ENCODE peak calls at places on chromosomes 7 and 10, in eight cellular contexts. One of them, this sample, is unnamed.

GRCh38 chr10:75660833-75661232 is 229.4 kb downstream of the LRMDA start:
- DNase-seq in Karpas-422: no peak
- DNase-seq in GM20000: no peak
- DNase-seq in RCC 7860: no peak
- DNase-seq in NCI-H2081: no peak
- DNase-seq in GM12865: no peak
- DNase-seq in midbrain: no peak
- DNase-seq in activated T-helper 1 cell treated with anti-CD3 and anti-CD28 coated beads, Interleukin-2, amount 50 U/mL, for 16 hours: no peak
- DNase-seq in this sample: peak; percentile 60

GRCh38 chr7:93245525-93246432 is 13.6 kb downstream of the VPS50 start:
- DNase-seq in Karpas-422: peak; percentile 76
- DNase-seq in GM20000: peak; percentile 5
- DNase-seq in RCC 7860: peak; percentile 57
- DNase-seq in NCI-H2081: peak; percentile 12
- DNase-seq in GM12865: peak; percentile 23
- DNase-seq in midbrain: peak; percentile 40
- DNase-seq in activated T-helper 1 cell treated with anti-CD3 and anti-CD28 coated beads, Interleukin-2, amount 50 U/mL, for 16 hours: no peak
- DNase-seq in this sample: peak; percentile 73

GRCh38 chr10:74103560-74104248 is 46.9 kb downstream of the AP3M1 start:
- DNase-seq in Karpas-422: peak; percentile 81
- DNase-seq in GM20000: peak; percentile 52
- DNase-seq in RCC 7860: peak; percentile 33
- DNase-seq in NCI-H2081: peak; percentile 7
- DNase-seq in GM12865: peak; percentile 50
- DNase-seq in midbrain: peak; percentile 24
- DNase-seq in activated T-helper 1 cell treated with anti-CD3 and anti-CD28 coated beads, Interleukin-2, amount 50 U/mL, for 16 hours: no peak
- DNase-seq in this sample: peak; percentile 13

GRCh38 chr10:131577786-131578471 is 266.4 kb upstream of the TCERG1L start:
- DNase-seq in Karpas-422: no peak
- DNase-seq in GM20000: no peak
- DNase-seq in RCC 7860: no peak
- DNase-seq in NCI-H2081: no peak
- DNase-seq in GM12865: no peak
- DNase-seq in midbrain: no peak
- DNase-seq in activated T-helper 1 cell treated with anti-CD3 and anti-CD28 coated beads, Interleukin-2, amount 50 U/mL, for 16 hours: no peak
- DNase-seq in this sample: no peak

GRCh38 chr7:45259966-45260646 is 102.5 kb downstream of the RAMP3 start:
- DNase-seq in Karpas-422: peak; percentile 90
- DNase-seq in GM20000: peak; percentile 73
- DNase-seq in RCC 7860: no peak
- DNase-seq in NCI-H2081: peak; percentile 36
- DNase-seq in GM12865: peak; percentile 79
- DNase-seq in midbrain: peak; percentile 58
- DNase-seq in activated T-helper 1 cell treated with anti-CD3 and anti-CD28 coated beads, Interleukin-2, amount 50 U/mL, for 16 hours: peak; percentile 56
- DNase-seq in this sample: peak; percentile 26

GRCh38 chr7:3747452-3747851 is 446.4 kb downstream of the SDK1 start:
- DNase-seq in Karpas-422: no peak
- DNase-seq in GM20000: no peak
- DNase-seq in RCC 7860: no peak
- DNase-seq in NCI-H2081: peak; percentile 11
- DNase-seq in GM12865: no peak
- DNase-seq in midbrain: no peak
- DNase-seq in activated T-helper 1 cell treated with anti-CD3 and anti-CD28 coated beads, Interleukin-2, amount 50 U/mL, for 16 hours: no peak
- DNase-seq in this sample: no peak

GRCh38 chr10:114301951-114302710 is 63.1 kb downstream of the VWA2 start:
- DNase-seq in Karpas-422: no peak
- DNase-seq in GM20000: no peak
- DNase-seq in RCC 7860: no peak
- DNase-seq in NCI-H2081: no peak
- DNase-seq in GM12865: no peak
- DNase-seq in midbrain: peak; percentile 3
- DNase-seq in activated T-helper 1 cell treated with anti-CD3 and anti-CD28 coated beads, Interleukin-2, amount 50 U/mL, for 16 hours: no peak
- DNase-seq in this sample: no peak

GRCh38 chr7:19112290-19113000 is 5.0 kb downstream of the TWIST1 start:
- DNase-seq in Karpas-422: no peak
- DNase-seq in GM20000: no peak
- DNase-seq in RCC 7860: no peak
- DNase-seq in NCI-H2081: no peak
- DNase-seq in GM12865: no peak
- DNase-seq in midbrain: no peak
- DNase-seq in activated T-helper 1 cell treated with anti-CD3 and anti-CD28 coated beads, Interleukin-2, amount 50 U/mL, for 16 hours: no peak
- DNase-seq in this sample: no peak

GRCh38 chr7:142438923-142439515 is 181.2 kb upstream of the PRSS58 start:
- DNase-seq in Karpas-422: no peak
- DNase-seq in GM20000: no peak
- DNase-seq in RCC 7860: no peak
- DNase-seq in NCI-H2081: no peak
- DNase-seq in GM12865: no peak
- DNase-seq in midbrain: no peak
- DNase-seq in activated T-helper 1 cell treated with anti-CD3 and anti-CD28 coated beads, Interleukin-2, amount 50 U/mL, for 16 hours: no peak
- DNase-seq in this sample: no peak

GRCh38 chr7:22989646-22990587 is 24.0 kb downstream of the HYCC1 start:
- DNase-seq in Karpas-422: peak; percentile 31
- DNase-seq in GM20000: no peak
- DNase-seq in RCC 7860: no peak
- DNase-seq in NCI-H2081: no peak
- DNase-seq in GM12865: no peak
- DNase-seq in midbrain: no peak
- DNase-seq in activated T-helper 1 cell treated with anti-CD3 and anti-CD28 coated beads, Interleukin-2, amount 50 U/mL, for 16 hours: no peak
- DNase-seq in this sample: no peak

GRCh38 chr7:76260171-76260703 is 42.2 kb upstream of the HSPB1 start:
- DNase-seq in Karpas-422: peak; percentile 73
- DNase-seq in GM20000: peak; percentile 79
- DNase-seq in RCC 7860: no peak
- DNase-seq in NCI-H2081: no peak
- DNase-seq in GM12865: peak; percentile 59
- DNase-seq in midbrain: no peak
- DNase-seq in activated T-helper 1 cell treated with anti-CD3 and anti-CD28 coated beads, Interleukin-2, amount 50 U/mL, for 16 hours: no peak
- DNase-seq in this sample: no peak

GRCh38 chr7:159084069-159084801 is 60.4 kb downstream of the VIPR2 start:
- DNase-seq in Karpas-422: no peak
- DNase-seq in GM20000: no peak
- DNase-seq in RCC 7860: no peak
- DNase-seq in NCI-H2081: no peak
- DNase-seq in GM12865: no peak
- DNase-seq in midbrain: no peak
- DNase-seq in activated T-helper 1 cell treated with anti-CD3 and anti-CD28 coated beads, Interleukin-2, amount 50 U/mL, for 16 hours: no peak
- DNase-seq in this sample: no peak

GRCh38 chr7:34837826-34838225 is 179.8 kb downstream of the NPSR1 start:
- DNase-seq in Karpas-422: no peak
- DNase-seq in GM20000: no peak
- DNase-seq in RCC 7860: peak; percentile 74
- DNase-seq in NCI-H2081: no peak
- DNase-seq in GM12865: no peak
- DNase-seq in midbrain: no peak
- DNase-seq in activated T-helper 1 cell treated with anti-CD3 and anti-CD28 coated beads, Interleukin-2, amount 50 U/mL, for 16 hours: no peak
- DNase-seq in this sample: peak; percentile 40

GRCh38 chr10:117257701-117258100 is 16.8 kb downstream of the SLC18A2 start:
- DNase-seq in Karpas-422: no peak
- DNase-seq in GM20000: no peak
- DNase-seq in RCC 7860: no peak
- DNase-seq in NCI-H2081: no peak
- DNase-seq in GM12865: no peak
- DNase-seq in midbrain: no peak
- DNase-seq in activated T-helper 1 cell treated with anti-CD3 and anti-CD28 coated beads, Interleukin-2, amount 50 U/mL, for 16 hours: no peak
- DNase-seq in this sample: no peak

GRCh38 chr10:22851865-22852239 is 76.0 kb upstream of the ARMC3 start:
- DNase-seq in Karpas-422: no peak
- DNase-seq in GM20000: no peak
- DNase-seq in RCC 7860: peak; percentile 27
- DNase-seq in NCI-H2081: no peak
- DNase-seq in GM12865: no peak
- DNase-seq in midbrain: no peak
- DNase-seq in activated T-helper 1 cell treated with anti-CD3 and anti-CD28 coated beads, Interleukin-2, amount 50 U/mL, for 16 hours: no peak
- DNase-seq in this sample: no peak

GRCh38 chr10:124239134-124239533 is 145.7 kb upstream of the CHST15 start:
- DNase-seq in Karpas-422: no peak
- DNase-seq in GM20000: no peak
- DNase-seq in RCC 7860: no peak
- DNase-seq in NCI-H2081: no peak
- DNase-seq in GM12865: no peak
- DNase-seq in midbrain: no peak
- DNase-seq in activated T-helper 1 cell treated with anti-CD3 and anti-CD28 coated beads, Interleukin-2, amount 50 U/mL, for 16 hours: no peak
- DNase-seq in this sample: no peak

GRCh38 chr10:115747811-115748210 is 525.2 kb downstream of the GFRA1 start:
- DNase-seq in Karpas-422: no peak
- DNase-seq in GM20000: no peak
- DNase-seq in RCC 7860: no peak
- DNase-seq in NCI-H2081: no peak
- DNase-seq in GM12865: no peak
- DNase-seq in midbrain: no peak
- DNase-seq in activated T-helper 1 cell treated with anti-CD3 and anti-CD28 coated beads, Interleukin-2, amount 50 U/mL, for 16 hours: no peak
- DNase-seq in this sample: no peak

GRCh38 chr7:123865517-123866117 is 20.6 kb downstream of the HYAL4 start:
- DNase-seq in Karpas-422: peak; percentile 83
- DNase-seq in GM20000: peak; percentile 35
- DNase-seq in RCC 7860: peak; percentile 47
- DNase-seq in NCI-H2081: peak; percentile 55
- DNase-seq in GM12865: peak; percentile 74
- DNase-seq in midbrain: peak; percentile 22
- DNase-seq in activated T-helper 1 cell treated with anti-CD3 and anti-CD28 coated beads, Interleukin-2, amount 50 U/mL, for 16 hours: no peak
- DNase-seq in this sample: peak; percentile 35

GRCh38 chr7:16071246-16071857 is 350.0 kb downstream of the CRPPA start:
- DNase-seq in Karpas-422: peak; percentile 90
- DNase-seq in GM20000: peak; percentile 21
- DNase-seq in RCC 7860: peak; percentile 51
- DNase-seq in NCI-H2081: peak; percentile 82
- DNase-seq in GM12865: peak; percentile 59
- DNase-seq in midbrain: peak; percentile 86
- DNase-seq in activated T-helper 1 cell treated with anti-CD3 and anti-CD28 coated beads, Interleukin-2, amount 50 U/mL, for 16 hours: no peak
- DNase-seq in this sample: peak; percentile 77

GRCh38 chr7:29606287-29606721 is 42.7 kb downstream of the PRR15 start:
- DNase-seq in Karpas-422: no peak
- DNase-seq in GM20000: no peak
- DNase-seq in RCC 7860: no peak
- DNase-seq in NCI-H2081: no peak
- DNase-seq in GM12865: no peak
- DNase-seq in midbrain: no peak
- DNase-seq in activated T-helper 1 cell treated with anti-CD3 and anti-CD28 coated beads, Interleukin-2, amount 50 U/mL, for 16 hours: no peak
- DNase-seq in this sample: no peak

GRCh38 chr7:113774182-113774807 is 144.5 kb downstream of the PPP1R3A start:
- DNase-seq in Karpas-422: peak; percentile 66
- DNase-seq in GM20000: peak; percentile 8
- DNase-seq in RCC 7860: peak; percentile 45
- DNase-seq in NCI-H2081: peak; percentile 71
- DNase-seq in GM12865: peak; percentile 42
- DNase-seq in midbrain: peak; percentile 3
- DNase-seq in activated T-helper 1 cell treated with anti-CD3 and anti-CD28 coated beads, Interleukin-2, amount 50 U/mL, for 16 hours: no peak
- DNase-seq in this sample: peak; percentile 66

GRCh38 chr7:73742753-73743641 is 4.4 kb upstream of the ABHD11 start:
- DNase-seq in Karpas-422: no peak
- DNase-seq in GM20000: no peak
- DNase-seq in RCC 7860: peak; percentile 79
- DNase-seq in NCI-H2081: peak; percentile 98
- DNase-seq in GM12865: peak; percentile 62
- DNase-seq in midbrain: peak; percentile 21
- DNase-seq in activated T-helper 1 cell treated with anti-CD3 and anti-CD28 coated beads, Interleukin-2, amount 50 U/mL, for 16 hours: no peak
- DNase-seq in this sample: no peak

GRCh38 chr7:16078076-16078952 is 343.0 kb downstream of the CRPPA start:
- DNase-seq in Karpas-422: peak; percentile 75
- DNase-seq in GM20000: peak; percentile 6
- DNase-seq in RCC 7860: peak; percentile 52
- DNase-seq in NCI-H2081: peak; percentile 77
- DNase-seq in GM12865: peak; percentile 56
- DNase-seq in midbrain: peak; percentile 74
- DNase-seq in activated T-helper 1 cell treated with anti-CD3 and anti-CD28 coated beads, Interleukin-2, amount 50 U/mL, for 16 hours: no peak
- DNase-seq in this sample: peak; percentile 71

GRCh38 chr7:24119852-24120251 is 164.1 kb upstream of the NPY start:
- DNase-seq in Karpas-422: no peak
- DNase-seq in GM20000: no peak
- DNase-seq in RCC 7860: no peak
- DNase-seq in NCI-H2081: no peak
- DNase-seq in GM12865: no peak
- DNase-seq in midbrain: no peak
- DNase-seq in activated T-helper 1 cell treated with anti-CD3 and anti-CD28 coated beads, Interleukin-2, amount 50 U/mL, for 16 hours: no peak
- DNase-seq in this sample: no peak

GRCh38 chr7:26397326-26397725 is 105.7 kb downstream of the SNX10 start:
- DNase-seq in Karpas-422: no peak
- DNase-seq in GM20000: no peak
- DNase-seq in RCC 7860: peak; percentile 58
- DNase-seq in NCI-H2081: no peak
- DNase-seq in GM12865: no peak
- DNase-seq in midbrain: peak; percentile 7
- DNase-seq in activated T-helper 1 cell treated with anti-CD3 and anti-CD28 coated beads, Interleukin-2, amount 50 U/mL, for 16 hours: no peak
- DNase-seq in this sample: no peak

GRCh38 chr7:72078301-72078700 is 333.8 kb downstream of the CALN1 start:
- DNase-seq in Karpas-422: no peak
- DNase-seq in GM20000: no peak
- DNase-seq in RCC 7860: no peak
- DNase-seq in NCI-H2081: no peak
- DNase-seq in GM12865: no peak
- DNase-seq in midbrain: no peak
- DNase-seq in activated T-helper 1 cell treated with anti-CD3 and anti-CD28 coated beads, Interleukin-2, amount 50 U/mL, for 16 hours: no peak
- DNase-seq in this sample: no peak

GRCh38 chr7:121076350-121077164 is 88.0 kb downstream of the CPED1 start:
- DNase-seq in Karpas-422: no peak
- DNase-seq in GM20000: no peak
- DNase-seq in RCC 7860: peak; percentile 89
- DNase-seq in NCI-H2081: no peak
- DNase-seq in GM12865: no peak
- DNase-seq in midbrain: no peak
- DNase-seq in activated T-helper 1 cell treated with anti-CD3 and anti-CD28 coated beads, Interleukin-2, amount 50 U/mL, for 16 hours: no peak
- DNase-seq in this sample: no peak

GRCh38 chr7:17304926-17305325 is 6.5 kb downstream of the AHR start:
- DNase-seq in Karpas-422: no peak
- DNase-seq in GM20000: no peak
- DNase-seq in RCC 7860: peak; percentile 89
- DNase-seq in NCI-H2081: no peak
- DNase-seq in GM12865: peak; percentile 50
- DNase-seq in midbrain: no peak
- DNase-seq in activated T-helper 1 cell treated with anti-CD3 and anti-CD28 coated beads, Interleukin-2, amount 50 U/mL, for 16 hours: no peak
- DNase-seq in this sample: no peak

GRCh38 chr7:17130281-17131059 is 168.0 kb upstream of the AHR start:
- DNase-seq in Karpas-422: no peak
- DNase-seq in GM20000: no peak
- DNase-seq in RCC 7860: no peak
- DNase-seq in NCI-H2081: no peak
- DNase-seq in GM12865: no peak
- DNase-seq in midbrain: no peak
- DNase-seq in activated T-helper 1 cell treated with anti-CD3 and anti-CD28 coated beads, Interleukin-2, amount 50 U/mL, for 16 hours: no peak
- DNase-seq in this sample: no peak

GRCh38 chr10:43322769-43323168 is 48.7 kb upstream of the FXYD4 start:
- DNase-seq in Karpas-422: peak; percentile 93
- DNase-seq in GM20000: no peak
- DNase-seq in RCC 7860: no peak
- DNase-seq in NCI-H2081: no peak
- DNase-seq in GM12865: peak; percentile 64
- DNase-seq in midbrain: peak; percentile 93
- DNase-seq in activated T-helper 1 cell treated with anti-CD3 and anti-CD28 coated beads, Interleukin-2, amount 50 U/mL, for 16 hours: peak; percentile 58
- DNase-seq in this sample: no peak

GRCh38 chr10:59177031-59177861 is 803 bp downstream of the PHYHIPL start:
- DNase-seq in Karpas-422: no peak
- DNase-seq in GM20000: peak; percentile 44
- DNase-seq in RCC 7860: peak; percentile 34
- DNase-seq in NCI-H2081: peak; percentile 45
- DNase-seq in GM12865: peak; percentile 29
- DNase-seq in midbrain: peak; percentile 81
- DNase-seq in activated T-helper 1 cell treated with anti-CD3 and anti-CD28 coated beads, Interleukin-2, amount 50 U/mL, for 16 hours: no peak
- DNase-seq in this sample: peak; percentile 33

GRCh38 chr7:88450874-88451273 is 144.2 kb upstream of the STEAP4 start:
- DNase-seq in Karpas-422: no peak
- DNase-seq in GM20000: no peak
- DNase-seq in RCC 7860: no peak
- DNase-seq in NCI-H2081: no peak
- DNase-seq in GM12865: no peak
- DNase-seq in midbrain: no peak
- DNase-seq in activated T-helper 1 cell treated with anti-CD3 and anti-CD28 coated beads, Interleukin-2, amount 50 U/mL, for 16 hours: no peak
- DNase-seq in this sample: no peak

GRCh38 chr7:29976673-29977072 is 12.9 kb downstream of the SCRN1 start:
- DNase-seq in Karpas-422: no peak
- DNase-seq in GM20000: no peak
- DNase-seq in RCC 7860: no peak
- DNase-seq in NCI-H2081: no peak
- DNase-seq in GM12865: no peak
- DNase-seq in midbrain: no peak
- DNase-seq in activated T-helper 1 cell treated with anti-CD3 and anti-CD28 coated beads, Interleukin-2, amount 50 U/mL, for 16 hours: no peak
- DNase-seq in this sample: no peak

GRCh38 chr7:54839538-54840213 is 80.7 kb upstream of the SEC61G start:
- DNase-seq in Karpas-422: no peak
- DNase-seq in GM20000: peak; percentile 30
- DNase-seq in RCC 7860: peak; percentile 59
- DNase-seq in NCI-H2081: no peak
- DNase-seq in GM12865: peak; percentile 22
- DNase-seq in midbrain: peak; percentile 3
- DNase-seq in activated T-helper 1 cell treated with anti-CD3 and anti-CD28 coated beads, Interleukin-2, amount 50 U/mL, for 16 hours: no peak
- DNase-seq in this sample: no peak